ENCODE peak calls at places on chromosomes 16 and 17, in five cellular contexts. D is astrocyte of the spinal cord, C is dorsolateral prefrontal cortex, N is fibroblast of lung, E is A549. M is an unnamed sample.

GRCh38 chr16:58360041-58360634 is 32.1 kb upstream of the GINS3 start:
- DNase-seq in C (no peak), N (no peak), E (no peak), D (no peak), M (no peak)

GRCh38 chr16:6932871-6933390 is 399.7 kb upstream of the RBFOX1 start:
- DNase-seq in C (no peak), E (no peak), D (no peak), N (no peak), M (no peak)

GRCh38 chr16:8937803-8938202 is 25.9 kb downstream of the USP7 start:
- DNase-seq in C (no peak), E (no peak), N (no peak), D (no peak), M (no peak)

GRCh38 chr17:74152591-74153455 is 50.7 kb upstream of the RPL38 start:
- DNase-seq in C (no peak), D (no peak), E (no peak), N (no peak), M (no peak)

GRCh38 chr16:57049678-57050077 is 42.7 kb upstream of the CPNE2 start:
- DNase-seq in N (no peak), D (no peak), C (no peak), E (no peak), M (no peak)

GRCh38 chr16:77212736-77213541 is 13.7 kb downstream of the SYCE1L start:
- DNase-seq in C (no peak), E (peak), N (peak), D (peak), M (no peak)

GRCh38 chr16:276360-277077 is 775 bp upstream of the RGS11 start:
- DNase-seq in C (no peak), D (no peak), E (no peak), N (no peak), M (no peak)

GRCh38 chr16:11047057-11047456 is 102.7 kb downstream of the CLEC16A start:
- DNase-seq in D (peak), N (peak), E (no peak), C (no peak), M (peak)

GRCh38 chr17:3536736-3537135 is 20.9 kb downstream of the TRPV3 start:
- DNase-seq in N (no peak), D (no peak), C (no peak), E (no peak), M (no peak)

GRCh38 chr17:45672301-45672700 is 111.8 kb upstream of the CRHR1 start:
- DNase-seq in N (no peak), D (no peak), E (no peak), C (no peak), M (no peak)

GRCh38 chr16:10978846-10979446 is 34.6 kb downstream of the CLEC16A start:
- DNase-seq in N (no peak), D (no peak), E (no peak), C (no peak), M (no peak)

GRCh38 chr16:23784811-23785447 is 30.1 kb downstream of the CHP2 start:
- DNase-seq in E (no peak), N (peak), C (no peak), D (no peak), M (no peak)

GRCh38 chr17:5680766-5681165 is 96.5 kb upstream of the NLRP1 start:
- DNase-seq in E (no peak), D (no peak), N (no peak), C (no peak), M (no peak)

GRCh38 chr16:69924777-69925191 is 26.4 kb upstream of the CLEC18A start:
- DNase-seq in N (peak), C (no peak), E (no peak), D (peak), M (peak)

GRCh38 chr17:64209983-64210382 is 53.1 kb downstream of the TEX2 start:
- DNase-seq in D (no peak), E (no peak), C (no peak), N (peak), M (no peak)

GRCh38 chr17:81365601-81366585 is 29.4 kb upstream of the BAHCC1 start:
- DNase-seq in E (no peak), C (no peak), N (peak), D (peak), M (peak)

GRCh38 chr17:34225046-34225445 is 30.0 kb upstream of the CCL2 start:
- DNase-seq in D (no peak), E (no peak), N (no peak), C (no peak), M (no peak)

GRCh38 chr16:11781773-11782172 is 15.3 kb downstream of the ZC3H7A start:
- DNase-seq in C (no peak), E (no peak), D (no peak), N (peak), M (no peak)

GRCh38 chr17:36972905-36973304 is 24.2 kb downstream of the AATF start:
- DNase-seq in E (no peak), N (no peak), D (no peak), C (no peak), M (no peak)

GRCh38 chr16:30112197-30113030 is 923 bp downstream of the GDPD3 start:
- DNase-seq in C (no peak), D (peak), E (peak), N (peak), M (no peak)

GRCh38 chr16:84543931-84544776 is 39.7 kb upstream of the MEAK7 start:
- DNase-seq in E (no peak), D (no peak), N (peak), C (peak), M (no peak)

GRCh38 chr17:72711531-72712310 is 380.8 kb downstream of the SLC39A11 start:
- DNase-seq in C (no peak), D (no peak), E (no peak), N (no peak), M (no peak)

GRCh38 chr16:27243725-27244362 is 24.7 kb downstream of the NSMCE1 start:
- DNase-seq in D (no peak), N (no peak), C (no peak), E (no peak), M (no peak)

GRCh38 chr17:31521632-31522283 is 130.3 kb downstream of the RAB11FIP4 start:
- DNase-seq in C (no peak), N (no peak), E (no peak), D (no peak), M (no peak)
- TF ChIP-seq CTCF in C (no peak), N (no peak), E (no peak), D (no peak), M (no peak)

DNA sequence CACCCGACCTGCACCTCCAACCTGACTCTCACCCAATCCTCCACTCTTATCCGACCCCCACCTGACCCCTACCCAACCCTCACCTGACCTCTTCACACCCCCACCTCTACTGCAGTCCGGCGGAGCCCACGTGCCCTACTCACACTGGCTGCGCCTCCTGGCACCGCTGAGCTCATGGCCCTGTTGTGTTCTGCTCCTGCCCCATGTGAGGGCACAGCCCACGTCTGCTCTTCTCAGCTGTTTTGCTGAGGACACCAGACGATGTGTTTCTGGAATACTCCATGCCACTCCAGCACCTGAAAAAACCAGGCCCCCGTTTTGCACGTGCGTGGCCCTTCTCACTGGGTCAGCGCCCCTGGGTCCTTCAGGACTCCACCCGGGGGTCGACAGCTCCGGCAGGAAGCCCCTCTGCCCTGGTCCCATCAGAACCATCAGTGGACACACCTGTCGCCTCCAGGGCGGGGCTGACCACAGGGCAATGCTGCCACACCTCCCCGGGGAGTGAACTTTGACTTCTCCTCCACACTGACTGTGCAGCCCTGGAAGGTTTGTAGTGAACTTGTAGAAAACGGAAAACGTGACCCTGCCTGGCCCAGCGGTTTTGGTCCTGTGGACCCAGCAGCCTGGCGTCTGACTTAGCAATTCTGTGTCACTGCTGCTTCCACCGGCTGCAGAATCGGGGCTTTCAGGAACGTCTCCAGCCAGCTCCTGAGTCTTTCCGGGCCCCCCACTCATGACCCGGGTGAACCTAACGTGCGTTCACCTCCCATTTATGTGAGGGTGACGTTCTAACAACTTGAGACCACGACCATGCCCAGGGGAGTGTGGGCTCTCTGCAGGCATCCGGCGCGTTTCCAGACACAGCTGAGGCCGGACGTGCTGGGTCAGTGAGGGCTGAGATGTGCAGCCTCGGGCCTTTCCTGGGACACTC is 5.7 kb upstream of the RAB40B start:
- DNase-seq in D (no peak), E (no peak), N (no peak), C (no peak), M (no peak)
- H3K4me3 ChIP-seq in D (no peak), E (no peak), N (no peak), C (no peak), M (no peak)

GRCh38 chr16:50985733-50986132 is 165.3 kb downstream of the SALL1 start:
- DNase-seq in D (no peak), E (no peak), C (no peak), N (no peak), M (no peak)
- TF ChIP-seq CTCF in D (no peak), E (no peak), C (no peak), N (no peak), M (no peak)

GRCh38 chr17:19975601-19976000 is 2.0 kb downstream of the AKAP10 start:
- DNase-seq in D (no peak), C (no peak), E (no peak), N (no peak), M (no peak)
- H3K4me3 ChIP-seq in D (no peak), C (peak), E (no peak), N (peak), M (no peak)

DNA sequence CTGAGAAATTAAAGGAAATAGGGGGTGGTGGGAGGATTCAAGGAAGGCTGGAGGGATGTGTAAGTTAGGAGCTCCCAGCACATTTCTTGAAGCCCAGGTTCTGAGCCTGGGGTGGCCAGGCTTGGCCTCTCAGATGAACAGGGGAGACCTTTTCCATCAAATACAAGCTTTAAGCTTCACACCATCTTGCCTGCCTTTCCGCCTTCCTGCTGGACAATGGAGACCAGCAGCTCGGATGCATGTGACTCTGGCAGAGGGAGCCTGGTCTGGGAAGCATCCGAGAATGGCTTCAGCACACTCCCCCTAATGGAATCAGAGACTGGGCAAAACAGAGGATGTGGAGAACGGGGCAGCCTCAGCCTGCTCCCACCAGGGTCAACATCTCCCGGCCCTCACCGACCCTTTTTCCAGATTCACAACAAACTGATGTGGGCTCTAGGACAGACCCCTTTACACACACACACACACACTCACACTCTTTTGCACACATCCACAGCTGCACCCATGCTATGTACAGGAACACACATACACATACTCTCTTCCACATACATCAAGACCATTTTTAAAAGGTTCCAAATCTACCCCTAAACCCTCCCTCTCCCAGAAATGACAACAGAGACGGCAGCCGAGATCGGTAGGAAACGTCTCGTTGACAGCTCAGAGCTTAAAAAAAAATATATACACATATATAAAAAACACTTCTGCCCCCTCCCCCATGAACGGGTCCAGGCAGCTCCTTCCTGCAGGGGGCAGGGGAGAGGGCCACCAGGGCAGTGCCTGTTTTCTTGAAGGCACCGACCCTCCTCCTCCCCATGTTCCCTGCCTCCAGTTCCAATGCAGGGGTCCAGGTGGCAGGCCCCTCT is 6.5 kb upstream of the ATXN7L3 start:
- DNase-seq in N (no peak), E (no peak), C (no peak), D (no peak), M (no peak)
- TF ChIP-seq CTCF in N (peak), E (no peak), C (no peak), D (peak), M (peak)

GRCh38 chr17:63151981-63152523 is 186.0 kb downstream of the TANC2 start:
- DNase-seq in C (no peak), D (peak), N (peak), E (no peak), M (no peak)

GRCh38 chr17:63153488-63153887 is 187.5 kb downstream of the TANC2 start:
- DNase-seq in D (no peak), C (no peak), N (no peak), E (no peak), M (no peak)

GRCh38 chr17:63154586-63155244 is 188.7 kb downstream of the TANC2 start:
- DNase-seq in N (no peak), E (no peak), D (no peak), C (no peak), M (no peak)

GRCh38 chr17:63150466-63150865 is 184.4 kb downstream of the TANC2 start:
- DNase-seq in D (no peak), E (no peak), N (no peak), C (no peak), M (no peak)

DNA sequence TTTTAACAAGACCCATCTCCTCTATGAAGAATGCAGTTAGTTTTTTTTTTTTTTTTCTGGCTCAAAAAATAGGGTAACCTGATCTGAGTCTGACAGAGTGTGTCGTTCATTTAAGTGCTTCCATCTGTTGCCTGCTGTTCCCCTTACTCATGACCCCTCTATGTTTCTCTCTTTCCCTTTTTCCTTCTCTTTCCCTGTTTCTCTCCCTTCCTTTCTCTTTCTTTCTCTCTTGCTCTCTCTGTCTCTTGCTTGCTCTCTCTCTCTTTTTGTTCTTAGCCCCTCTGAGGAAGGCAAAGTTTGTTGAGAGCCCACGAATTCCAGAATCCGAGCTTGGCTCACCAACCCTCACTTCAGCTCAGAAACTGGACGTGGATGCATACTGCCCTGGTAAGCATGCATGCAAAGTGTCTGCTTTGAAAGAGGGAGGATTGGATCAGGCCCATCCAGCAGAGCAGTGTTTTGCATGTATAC is 185.0 kb downstream of the TANC2 start:
- DNase-seq in D (peak), C (no peak), N (peak), E (no peak), M (no peak)
- H3K4me3 ChIP-seq in D (no peak), C (peak), N (peak), E (no peak), M (peak)

GRCh38 chr17:1087381-1088241 is 90.7 kb downstream of the TIMM22 start:
- DNase-seq in D (peak), N (peak), E (peak), C (no peak), M (no peak)

GRCh38 chr17:1090454-1091189 is 89.2 kb downstream of the ABR start:
- DNase-seq in D (no peak), E (no peak), C (no peak), N (no peak), M (no peak)

GRCh38 chr17:1091190-1091534 is 88.6 kb downstream of the ABR start:
- DNase-seq in E (no peak), D (no peak), N (no peak), C (no peak), M (no peak)

GRCh38 chr17:1091885-1092284 is 87.9 kb downstream of the ABR start:
- DNase-seq in C (no peak), N (no peak), D (no peak), E (no peak), M (no peak)

GRCh38 chr17:1089915-1090314 is 89.9 kb downstream of the ABR start:
- DNase-seq in N (peak), E (no peak), D (no peak), C (no peak), M (no peak)
- TF ChIP-seq CTCF in N (no peak), E (no peak), D (no peak), C (no peak), M (no peak)

DNA sequence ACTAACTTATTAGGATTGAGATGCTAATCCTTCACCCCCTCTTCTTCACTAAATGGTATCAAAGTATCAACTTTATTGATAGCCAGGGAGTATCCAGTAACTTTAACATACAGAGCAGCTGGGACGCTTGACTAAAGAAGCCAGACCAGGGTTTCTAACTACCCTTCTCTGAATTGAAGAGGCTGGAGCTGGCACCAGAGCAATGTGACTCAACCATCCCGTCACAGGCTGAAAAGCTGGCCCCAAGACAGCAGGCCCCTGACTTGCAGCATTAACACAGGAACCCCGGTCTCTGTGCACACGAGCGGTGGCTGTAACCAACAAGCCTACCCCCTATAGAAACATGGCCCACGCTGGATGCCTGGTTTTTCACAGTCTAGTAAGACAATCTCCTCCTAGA is 59.8 kb downstream of the ANKFN1 start:
- DNase-seq in D (peak), C (no peak), N (peak), E (no peak), M (no peak)
- H3K4me3 ChIP-seq in D (no peak), C (no peak), N (no peak), E (no peak), M (no peak)

DNA sequence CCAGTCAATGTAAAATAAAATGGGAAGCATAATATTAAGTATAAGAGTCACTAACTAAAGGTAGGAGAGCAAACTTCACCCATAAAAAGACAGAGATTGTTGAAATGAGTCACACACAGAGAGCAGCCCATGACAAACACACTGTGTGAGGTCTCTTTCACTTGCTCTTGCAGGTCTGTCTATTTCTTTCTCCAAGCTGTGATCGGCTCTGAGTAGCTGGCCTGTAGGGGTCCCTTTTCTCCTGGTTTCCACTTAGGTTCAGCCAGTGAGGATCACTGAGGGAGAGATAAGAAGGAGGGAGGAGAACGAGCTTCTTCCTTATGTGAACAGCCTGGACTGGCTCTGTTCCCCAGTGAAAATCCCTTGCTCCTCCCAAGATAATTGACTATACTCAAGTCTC is 133.7 kb upstream of the HS3ST3A1 start:
- DNase-seq in N (peak), C (no peak), E (no peak), D (no peak), M (no peak)
- TF ChIP-seq CTCF in N (no peak), C (no peak), E (no peak), D (no peak), M (no peak)

GRCh38 chr17:47188266-47188665 is 829 bp downstream of the CDC27 start:
- DNase-seq in N (peak), D (peak), C (no peak), E (peak), M (no peak)

GRCh38 chr17:47180337-47180736 is 8.8 kb downstream of the CDC27 start:
- DNase-seq in E (no peak), N (no peak), D (no peak), C (no peak), M (no peak)

GRCh38 chr17:47189732-47190621 is 882 bp upstream of the CDC27 start:
- DNase-seq in E (no peak), N (no peak), C (no peak), D (no peak), M (no peak)

GRCh38 chr17:47188799-47189731 is at the start of gene CDC27:
- DNase-seq in N (peak), E (peak), C (peak), D (peak), M (peak)

DNA sequence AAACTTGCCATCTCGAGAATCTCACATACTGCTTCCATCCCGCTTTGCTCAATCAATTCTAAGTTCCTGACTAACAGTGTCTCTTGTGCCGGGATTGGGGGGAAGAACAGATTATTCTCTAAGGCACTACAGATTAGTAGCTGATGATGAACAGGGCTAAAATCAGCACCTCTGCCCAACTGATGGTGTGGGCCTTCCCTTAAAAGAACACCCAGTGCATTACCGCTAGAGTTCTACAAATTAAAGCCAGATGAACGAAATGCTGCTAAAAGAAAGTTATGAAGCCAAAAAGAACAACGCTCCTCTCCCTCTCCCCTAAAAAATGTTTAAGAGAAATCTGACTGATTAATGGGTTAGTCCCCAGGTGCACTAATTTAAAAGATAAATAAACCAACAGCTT is 4.4 kb downstream of the CDC27 start:
- DNase-seq in C (no peak), E (no peak), D (no peak), N (no peak), M (no peak)
- H3K4me3 ChIP-seq in C (no peak), E (no peak), D (no peak), N (peak), M (no peak)

M was measured in astrocyte of the cerebellum.